ENCODE peak calls at places on chromosomes 2 and 18, in four cellular contexts. K is GM12878, H is HCT116, R is gastrocnemius medialis. T is an unnamed sample.

GRCh38 chr2:62277688-62278087 is 81.8 kb downstream of the B3GNT2 start:
- ATAC-seq in H (no peak), R (no peak), K (no peak), T (no peak)

GRCh38 chr18:35042389-35043066 is 1.3 kb downstream of the MAPRE2 start:
- ATAC-seq in K (peak), H (no peak), R (no peak), T (no peak)

GRCh38 chr2:215188078-215188477 is 49.7 kb upstream of the ABCA12 start:
- ATAC-seq in K (no peak), R (no peak), H (no peak), T (no peak)

GRCh38 chr2:68383778-68384177 is 18.7 kb downstream of the PLEK start:
- ATAC-seq in R (no peak), H (no peak), K (no peak), T (no peak)

GRCh38 chr2:60553992-60554648 is 666 bp upstream of the BCL11A start:
- ATAC-seq in R (no peak), K (peak), H (peak), T (no peak)

GRCh38 chr2:37201208-37201607 is 4.9 kb downstream of the CEBPZOS start:
- ATAC-seq in H (no peak), K (no peak), R (no peak), T (no peak)

GRCh38 chr2:7752291-7752690 is 835.1 kb downstream of the RNF144A start:
- ATAC-seq in H (no peak), R (no peak), K (no peak), T (no peak)

GRCh38 chr2:62110415-62111025 is 85.4 kb upstream of the B3GNT2 start:
- ATAC-seq in H (no peak), K (no peak), R (no peak), T (no peak)

GRCh38 chr2:27708257-27708654 is 44.6 kb downstream of the SLC4A1AP start:
- ATAC-seq in H (no peak), K (no peak), R (no peak), T (no peak)

GRCh38 chr18:48607049-48607984 is 68.5 kb downstream of the CTIF start:
- ATAC-seq in K (peak), R (peak), H (no peak), T (no peak)

GRCh38 chr2:231541605-231542509 is 11.6 kb upstream of the NMUR1 start:
- ATAC-seq in R (peak), H (peak), K (no peak), T (peak)

GRCh38 chr2:24207359-24207758 is 32.5 kb downstream of the FAM228A start:
- ATAC-seq in H (no peak), R (no peak), K (no peak), T (no peak)

GRCh38 chr18:26268454-26268853 is 42.2 kb downstream of the TAF4B start:
- ATAC-seq in H (no peak), K (no peak), R (no peak), T (no peak)

GRCh38 chr2:27736890-27737204 is 34.7 kb upstream of the MRPL33 start:
- ATAC-seq in H (no peak), R (no peak), K (no peak), T (no peak)

GRCh38 chr2:127984551-127984950 is 43.3 kb downstream of the SAP130 start:
- ATAC-seq in H (no peak), K (no peak), R (peak), T (no peak)

GRCh38 chr18:7856733-7857132 is 289.6 kb downstream of the PTPRM start:
- ATAC-seq in K (no peak), R (no peak), H (peak), T (no peak)

GRCh38 chr2:119460076-119460475 is 28.4 kb downstream of the TMEM37 start:
- ATAC-seq in H (no peak), R (no peak), K (no peak), T (no peak)

GRCh38 chr2:98712145-98712544 is 18.8 kb downstream of the MGAT4A start:
- ATAC-seq in R (no peak), H (no peak), K (peak), T (no peak)

GRCh38 chr2:72630767-72631166 is 195.1 kb downstream of the EXOC6B start:
- ATAC-seq in K (no peak), R (no peak), H (no peak), T (no peak)

GRCh38 chr2:142876423-142876822 is 1.0 kb upstream of the KYNU start:
- ATAC-seq in H (no peak), K (no peak), R (no peak), T (no peak)

GRCh38 chr2:142875642-142876041 is 1.8 kb upstream of the KYNU start:
- ATAC-seq in R (no peak), H (no peak), K (no peak), T (no peak)

GRCh38 chr2:142879191-142879590 is 1.7 kb downstream of the KYNU start:
- ATAC-seq in K (peak), H (no peak), R (no peak), T (no peak)

GRCh38 chr2:142878061-142878741 is 737 bp downstream of the KYNU start:
- ATAC-seq in R (no peak), H (no peak), K (peak), T (no peak)

DNA sequence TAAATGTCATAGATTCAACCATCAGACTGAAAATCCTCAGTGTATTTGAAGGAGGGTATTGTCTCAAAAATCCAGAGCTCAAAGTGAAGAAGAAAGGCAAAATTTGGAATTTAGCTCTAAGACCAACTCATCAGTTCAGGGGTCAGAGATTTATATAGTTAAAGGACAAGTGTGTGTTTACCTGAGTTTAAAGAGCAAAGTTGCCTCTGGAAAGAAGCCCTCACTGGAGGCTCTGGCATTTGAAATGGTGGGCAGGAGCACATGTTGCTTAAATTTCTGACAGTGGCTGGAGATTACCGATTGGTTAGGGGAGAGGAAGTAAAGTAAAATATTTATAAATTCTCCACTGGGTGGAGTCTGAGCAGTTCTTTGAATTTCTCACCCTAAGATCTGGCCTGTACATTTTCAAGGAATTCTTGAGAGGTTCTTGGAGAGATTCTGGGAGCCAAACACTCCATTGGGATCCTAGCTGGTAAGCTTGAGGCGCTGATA is at the start of gene KYNU:
- ATAC-seq in R (no peak), H (no peak), K (peak), T (no peak)
- TF ChIP-seq POLR2A in R (no peak), H (no peak), K (no peak), T (no peak)

GRCh38 chr2:179859523-179859922 is 1.9 kb downstream of the ZNF385B start:
- ATAC-seq in R (no peak), K (no peak), H (no peak), T (no peak)

GRCh38 chr2:179862898-179863458 is 1.6 kb upstream of the ZNF385B start:
- ATAC-seq in H (no peak), K (no peak), R (peak), T (no peak)

GRCh38 chr2:179861027-179861776 is at the start of gene ZNF385B:
- ATAC-seq in H (peak), K (peak), R (peak), T (peak)

GRCh38 chr2:179860255-179861026 is 971 bp downstream of the ZNF385B start:
- ATAC-seq in H (peak), K (no peak), R (peak), T (peak)

DNA sequence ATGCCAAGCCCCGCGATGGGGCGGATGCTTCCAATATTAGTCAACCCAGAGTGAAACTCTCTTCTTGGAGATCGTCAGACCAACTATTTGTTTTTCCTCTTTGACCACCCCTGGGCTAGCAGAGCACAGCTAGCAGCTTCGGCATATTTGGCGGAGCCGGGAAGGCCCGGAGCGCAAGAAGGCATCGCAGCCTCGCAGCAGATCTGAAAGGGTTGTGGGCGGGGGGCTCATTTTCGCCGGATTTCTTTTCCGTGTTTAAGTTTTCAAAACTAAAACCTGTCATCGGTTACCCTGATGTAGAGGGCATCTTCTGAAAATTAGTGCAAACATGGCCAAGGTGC is 335 bp upstream of the ZNF385B start:
- ATAC-seq in R (no peak), K (no peak), H (peak), T (peak)
- H3K4me3 ChIP-seq in R (peak), K (no peak), H (peak), T (peak)

GRCh38 chr2:43840961-43841360 is 2.2 kb downstream of the ABCG8 start:
- ATAC-seq in K (no peak), R (no peak), H (no peak), T (no peak)

GRCh38 chr2:43837033-43837432 is 1.6 kb downstream of the ABCG5 start:
- ATAC-seq in H (no peak), K (no peak), R (no peak), T (no peak)

GRCh38 chr2:43839776-43840564 is 1.2 kb downstream of the ABCG8 start:
- ATAC-seq in R (no peak), H (no peak), K (no peak), T (no peak)

GRCh38 chr2:43837831-43838559 is 644 bp downstream of the ABCG5 start:
- ATAC-seq in K (no peak), R (no peak), H (no peak), T (no peak)

GRCh38 chr2:43838560-43839267 is at the start of the genes ABCG5 and ABCG8:
- ATAC-seq in K (no peak), H (no peak), R (no peak), T (no peak)
- TF ChIP-seq POLR2A in K (no peak), H (no peak), R (no peak), T (no peak)

GRCh38 chr2:3424171-3424795 is 44.8 kb downstream of the TRAPPC12 start:
- ATAC-seq in K (no peak), R (peak), H (peak), T (no peak)

GRCh38 chr2:3421053-3421452 is 41.6 kb downstream of the TRAPPC12 start:
- ATAC-seq in H (no peak), K (no peak), R (no peak), T (peak)

GRCh38 chr2:3421541-3421940 is 42.0 kb downstream of the TRAPPC12 start:
- ATAC-seq in K (no peak), R (no peak), H (no peak), T (no peak)

GRCh38 chr2:3422161-3422767 is 42.8 kb downstream of the TRAPPC12 start:
- ATAC-seq in H (no peak), R (no peak), K (peak), T (no peak)

DNA sequence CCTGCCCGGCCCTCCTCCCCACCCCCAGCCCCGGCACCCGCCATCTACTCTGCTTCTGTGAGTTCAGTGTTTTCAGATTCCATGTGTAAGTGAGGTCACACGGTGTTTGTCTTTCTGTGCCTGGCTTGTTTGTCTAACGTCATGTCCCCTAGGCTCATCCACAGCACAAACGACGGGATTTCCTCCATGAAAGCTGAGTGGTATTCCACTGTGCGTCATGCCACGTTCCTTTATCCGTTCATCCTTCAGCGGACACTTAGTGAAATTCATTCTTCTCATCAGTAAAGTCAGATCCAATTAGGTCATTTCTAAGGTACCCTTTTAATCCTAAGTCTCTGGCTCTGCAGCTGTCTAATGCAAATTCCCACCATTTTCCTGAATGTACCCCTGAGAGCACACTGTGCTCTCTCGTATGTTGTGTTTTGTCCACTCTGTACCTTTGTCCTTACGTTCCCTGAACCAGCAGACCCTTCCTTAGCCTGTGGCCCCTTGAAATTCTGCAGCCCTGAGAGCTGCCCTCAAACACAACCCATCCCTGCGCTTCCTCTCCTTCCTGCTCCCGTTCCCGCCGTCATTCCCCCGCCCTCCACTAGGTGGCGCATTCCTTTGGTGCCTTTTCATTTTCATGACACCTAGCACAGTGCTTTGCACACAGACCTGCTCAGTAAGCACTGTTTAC is 44.1 kb downstream of the TRAPPC12 start:
- ATAC-seq in R (peak), H (peak), K (peak), T (peak)
- H3K4me3 ChIP-seq in R (no peak), H (no peak), K (no peak), T (no peak)

GRCh38 chr18:10401930-10402329 is 52.5 kb upstream of the APCDD1 start:
- ATAC-seq in H (no peak), K (no peak), R (no peak), T (no peak)
- TF ChIP-seq POLR2A in H (no peak), K (no peak), R (no peak), T (no peak)

DNA sequence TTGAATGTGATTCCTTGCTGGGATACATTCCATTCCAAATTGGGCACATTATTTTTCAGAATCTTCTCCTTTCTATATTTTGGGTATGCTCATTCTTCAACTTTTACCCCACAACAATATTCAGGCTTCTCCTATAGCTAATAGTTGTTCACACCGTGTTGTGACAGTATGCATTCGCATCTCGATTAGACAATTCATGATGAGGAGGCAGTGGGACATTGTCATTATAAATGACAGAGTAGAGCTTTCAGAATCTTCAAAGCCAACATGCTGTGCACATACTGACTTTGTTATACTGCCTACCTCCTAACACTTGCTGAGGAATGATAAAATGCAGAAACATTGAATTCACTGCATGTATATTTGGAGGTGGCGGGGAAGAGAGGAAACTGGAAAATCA is 714.2 kb downstream of the SUCLG1 start:
- ATAC-seq in R (no peak), H (no peak), K (no peak), T (no peak)
- H3K4me3 ChIP-seq in R (no peak), H (no peak), K (no peak), T (no peak)

GRCh38 chr18:47180765-47181164 is 4.6 kb upstream of the IER3IP1 start:
- ATAC-seq in H (no peak), K (no peak), R (no peak), T (no peak)
- TF ChIP-seq POLR2A in H (no peak), K (no peak), R (no peak), T (no peak)

T was measured in gastroesophageal sphincter.